ENCODE peak calls at places on chromosomes 5 and 9, in five cellular contexts. One of them, this sample, is unnamed.

GRCh38 chr5:126888180-126888579 is 111.2 kb downstream of the LMNB1 start:
- DNase-seq in heart right ventricle: no peak
- DNase-seq in DMS79: no peak
- DNase-seq in LHCN-M2: no peak
- DNase-seq in effector CD4-positive, alpha-beta T cell: no peak
- DNase-seq in this sample: no peak

GRCh38 chr9:130433168-130433946 is 11.4 kb upstream of the ASS1 start:
- DNase-seq in heart right ventricle: peak; percentile 64
- DNase-seq in DMS79: peak; percentile 16
- DNase-seq in LHCN-M2: no peak
- DNase-seq in effector CD4-positive, alpha-beta T cell: no peak
- DNase-seq in this sample: peak; percentile 65

GRCh38 chr5:34914671-34915138 is 599 bp downstream of the RAD1 start:
- DNase-seq in heart right ventricle: peak; percentile 20
- DNase-seq in DMS79: no peak
- DNase-seq in LHCN-M2: peak; percentile 25
- DNase-seq in effector CD4-positive, alpha-beta T cell: no peak
- DNase-seq in this sample: peak; percentile 56

GRCh38 chr5:144087576-144087975 is 82.9 kb downstream of the YIPF5 start:
- DNase-seq in heart right ventricle: no peak
- DNase-seq in DMS79: no peak
- DNase-seq in LHCN-M2: no peak
- DNase-seq in effector CD4-positive, alpha-beta T cell: no peak
- DNase-seq in this sample: no peak

GRCh38 chr9:110546411-110546871 is 33.1 kb downstream of the SVEP1 start:
- DNase-seq in heart right ventricle: peak; percentile 18
- DNase-seq in DMS79: no peak
- DNase-seq in LHCN-M2: no peak
- DNase-seq in effector CD4-positive, alpha-beta T cell: no peak
- DNase-seq in this sample: peak; percentile 64

GRCh38 chr5:127963931-127964330 is 119.6 kb upstream of the SLC12A2 start:
- DNase-seq in heart right ventricle: no peak
- DNase-seq in DMS79: no peak
- DNase-seq in LHCN-M2: no peak
- DNase-seq in effector CD4-positive, alpha-beta T cell: no peak
- DNase-seq in this sample: peak; percentile 74

GRCh38 chr5:80230269-80230992 is 25.4 kb downstream of the SERINC5 start:
- DNase-seq in heart right ventricle: no peak
- DNase-seq in DMS79: no peak
- DNase-seq in LHCN-M2: no peak
- DNase-seq in effector CD4-positive, alpha-beta T cell: no peak
- DNase-seq in this sample: no peak

GRCh38 chr5:141155540-141156374 is 5.9 kb downstream of the PCDHB6 start:
- DNase-seq in heart right ventricle: no peak
- DNase-seq in DMS79: no peak
- DNase-seq in LHCN-M2: peak; percentile 31
- DNase-seq in effector CD4-positive, alpha-beta T cell: no peak
- DNase-seq in this sample: no peak

GRCh38 chr5:150278916-150279315 is 10.7 kb downstream of the CAMK2A start:
- DNase-seq in heart right ventricle: no peak
- DNase-seq in DMS79: no peak
- DNase-seq in LHCN-M2: peak; percentile 63
- DNase-seq in effector CD4-positive, alpha-beta T cell: no peak
- DNase-seq in this sample: peak; percentile 93

GRCh38 chr5:140118294-140118936 is 4.5 kb downstream of the PURA start:
- DNase-seq in heart right ventricle: no peak
- DNase-seq in DMS79: no peak
- DNase-seq in LHCN-M2: peak; percentile 29
- DNase-seq in effector CD4-positive, alpha-beta T cell: no peak
- DNase-seq in this sample: no peak

GRCh38 chr9:13688990-13689600 is 409.6 kb upstream of the MPDZ start:
- DNase-seq in heart right ventricle: no peak
- DNase-seq in DMS79: no peak
- DNase-seq in LHCN-M2: peak; percentile 20
- DNase-seq in effector CD4-positive, alpha-beta T cell: no peak
- DNase-seq in this sample: no peak

GRCh38 chr5:56078675-56079500 is 84.1 kb upstream of the IL6ST start:
- DNase-seq in heart right ventricle: no peak
- DNase-seq in DMS79: no peak
- DNase-seq in LHCN-M2: no peak
- DNase-seq in effector CD4-positive, alpha-beta T cell: no peak
- DNase-seq in this sample: peak; percentile 67

GRCh38 chr9:6780690-6781089 is 22.9 kb downstream of the KDM4C start:
- DNase-seq in heart right ventricle: no peak
- DNase-seq in DMS79: no peak
- DNase-seq in LHCN-M2: no peak
- DNase-seq in effector CD4-positive, alpha-beta T cell: no peak
- DNase-seq in this sample: peak; percentile 13

GRCh38 chr5:6542421-6543345 is 90.2 kb downstream of the NSUN2 start:
- DNase-seq in heart right ventricle: no peak
- DNase-seq in DMS79: no peak
- DNase-seq in LHCN-M2: no peak
- DNase-seq in effector CD4-positive, alpha-beta T cell: no peak
- DNase-seq in this sample: no peak

GRCh38 chr5:168578506-168579205 is 512 bp downstream of the PANK3 start:
- DNase-seq in heart right ventricle: no peak
- DNase-seq in DMS79: no peak
- DNase-seq in LHCN-M2: peak; percentile 63
- DNase-seq in effector CD4-positive, alpha-beta T cell: no peak
- DNase-seq in this sample: peak; percentile 3

GRCh38 chr5:148342371-148343048 is 7.2 kb downstream of the SPINK9 start:
- DNase-seq in heart right ventricle: no peak
- DNase-seq in DMS79: no peak
- DNase-seq in LHCN-M2: no peak
- DNase-seq in effector CD4-positive, alpha-beta T cell: no peak
- DNase-seq in this sample: no peak

GRCh38 chr5:149002761-149003689 is 59.8 kb downstream of the SH3TC2 start:
- DNase-seq in heart right ventricle: no peak
- DNase-seq in DMS79: no peak
- DNase-seq in LHCN-M2: peak; percentile 84
- DNase-seq in effector CD4-positive, alpha-beta T cell: no peak
- DNase-seq in this sample: peak; percentile 60

GRCh38 chr9:132241840-132242620 is 80.2 kb downstream of the NTNG2 start:
- DNase-seq in heart right ventricle: peak; percentile 41
- DNase-seq in DMS79: no peak
- DNase-seq in LHCN-M2: no peak
- DNase-seq in effector CD4-positive, alpha-beta T cell: peak; percentile 35
- DNase-seq in this sample: peak; percentile 33

GRCh38 chr5:1793301-1793740 is 6.3 kb downstream of the MRPL36 start:
- DNase-seq in heart right ventricle: no peak
- DNase-seq in DMS79: no peak
- DNase-seq in LHCN-M2: peak; percentile 70
- DNase-seq in effector CD4-positive, alpha-beta T cell: no peak
- DNase-seq in this sample: peak; percentile 54

GRCh38 chr5:10701567-10702039 is 59.4 kb downstream of the DAP start:
- DNase-seq in heart right ventricle: no peak
- DNase-seq in DMS79: no peak
- DNase-seq in LHCN-M2: peak; percentile 70
- DNase-seq in effector CD4-positive, alpha-beta T cell: no peak
- DNase-seq in this sample: peak; percentile 73

GRCh38 chr5:65760504-65761275 is 38.7 kb downstream of the NLN start:
- DNase-seq in heart right ventricle: peak; percentile 13
- DNase-seq in DMS79: no peak
- DNase-seq in LHCN-M2: peak; percentile 56
- DNase-seq in effector CD4-positive, alpha-beta T cell: peak; percentile 31
- DNase-seq in this sample: peak; percentile 64

GRCh38 chr9:15353892-15354291 is 46.9 kb upstream of the TTC39B start:
- DNase-seq in heart right ventricle: no peak
- DNase-seq in DMS79: no peak
- DNase-seq in LHCN-M2: no peak
- DNase-seq in effector CD4-positive, alpha-beta T cell: no peak
- DNase-seq in this sample: no peak

GRCh38 chr5:148730272-148730954 is 76.1 kb upstream of the HTR4 start:
- DNase-seq in heart right ventricle: no peak
- DNase-seq in DMS79: no peak
- DNase-seq in LHCN-M2: peak; percentile 60
- DNase-seq in effector CD4-positive, alpha-beta T cell: no peak
- DNase-seq in this sample: peak; percentile 71

GRCh38 chr5:93578813-93579560 is 2.0 kb downstream of the NR2F1-AS1 start:
- DNase-seq in heart right ventricle: peak; percentile 22
- DNase-seq in DMS79: no peak
- DNase-seq in LHCN-M2: peak; percentile 43
- DNase-seq in effector CD4-positive, alpha-beta T cell: no peak
- DNase-seq in this sample: peak; percentile 14

GRCh38 chr5:107526263-107526937 is 144.3 kb downstream of the EFNA5 start:
- DNase-seq in heart right ventricle: no peak
- DNase-seq in DMS79: no peak
- DNase-seq in LHCN-M2: no peak
- DNase-seq in effector CD4-positive, alpha-beta T cell: no peak
- DNase-seq in this sample: peak; percentile 3

GRCh38 chr5:88680253-88681132 is 202.5 kb downstream of the MEF2C start:
- DNase-seq in heart right ventricle: peak; percentile 77
- DNase-seq in DMS79: no peak
- DNase-seq in LHCN-M2: peak; percentile 32
- DNase-seq in effector CD4-positive, alpha-beta T cell: peak; percentile 57
- DNase-seq in this sample: peak; percentile 47

GRCh38 chr9:93267091-93267541 is 83.2 kb downstream of the WNK2 start:
- DNase-seq in heart right ventricle: no peak
- DNase-seq in DMS79: no peak
- DNase-seq in LHCN-M2: no peak
- DNase-seq in effector CD4-positive, alpha-beta T cell: no peak
- DNase-seq in this sample: no peak

GRCh38 chr5:159216454-159216853 is 7.1 kb upstream of the RNF145 start:
- DNase-seq in heart right ventricle: no peak
- DNase-seq in DMS79: no peak
- DNase-seq in LHCN-M2: no peak
- DNase-seq in effector CD4-positive, alpha-beta T cell: no peak
- DNase-seq in this sample: no peak

GRCh38 chr9:112332272-112332671 is 1.1 kb downstream of the PTBP3 start:
- DNase-seq in heart right ventricle: no peak
- DNase-seq in DMS79: no peak
- DNase-seq in LHCN-M2: no peak
- DNase-seq in effector CD4-positive, alpha-beta T cell: no peak
- DNase-seq in this sample: peak; percentile 16

GRCh38 chr9:68961587-68961986 is 52.3 kb downstream of the PRKACG start:
- DNase-seq in heart right ventricle: no peak
- DNase-seq in DMS79: no peak
- DNase-seq in LHCN-M2: no peak
- DNase-seq in effector CD4-positive, alpha-beta T cell: no peak
- DNase-seq in this sample: no peak

GRCh38 chr9:15416880-15417279 is 5.8 kb upstream of the SNAPC3 start:
- DNase-seq in heart right ventricle: no peak
- DNase-seq in DMS79: no peak
- DNase-seq in LHCN-M2: peak; percentile 41
- DNase-seq in effector CD4-positive, alpha-beta T cell: peak; percentile 17
- DNase-seq in this sample: peak; percentile 52

GRCh38 chr5:154308457-154309360 is 118.2 kb downstream of the GALNT10 start:
- DNase-seq in heart right ventricle: no peak
- DNase-seq in DMS79: no peak
- DNase-seq in LHCN-M2: peak; percentile 43
- DNase-seq in effector CD4-positive, alpha-beta T cell: no peak
- DNase-seq in this sample: peak; percentile 95